ENCODE peak calls at places on chromosomes 7 and 10, in four cellular contexts. F, G, M and I are unnamed samples.
A peak's percentile ranks its signal among the peaks of the same experiment; 100 is the strongest.

GRCh38 chr10:29535012-29535777 is 99.6 kb downstream of the SVIL start:
- DNase-seq in F (peak; percentile 81), G (no peak), M (peak; percentile 84), I (no peak)

GRCh38 chr10:97572214-97572989 is at the start of gene ANKRD2:
- DNase-seq in F (peak; percentile 94), G (peak; percentile 85), M (peak; percentile 81), I (no peak)

GRCh38 chr7:133091943-133092464 is 10.1 kb upstream of the CHCHD3 start:
- DNase-seq in F (no peak), G (no peak), M (no peak), I (no peak)

GRCh38 chr10:75210193-75211006 is at the start of gene VDAC2:
- DNase-seq in F (peak; percentile 98), G (peak; percentile 95), M (peak; percentile 77), I (peak; percentile 94)

GRCh38 chr7:1579481-1580421 is 9.9 kb upstream of the PSMG3 start:
- DNase-seq in F (peak; percentile 93), G (no peak), M (peak; percentile 74), I (peak; percentile 84)

GRCh38 chr7:4724648-4725013 is 42.5 kb downstream of the FOXK1 start:
- DNase-seq in F (no peak), G (no peak), M (peak; percentile 24), I (no peak)

GRCh38 chr10:28668363-28669226 is 8.7 kb upstream of the BAMBI start:
- DNase-seq in F (peak; percentile 88), G (peak; percentile 81), M (peak; percentile 44), I (peak; percentile 78)

GRCh38 chr7:35289376-35289775 is 35.5 kb upstream of the TBX20 start:
- DNase-seq in F (no peak), G (no peak), M (no peak), I (no peak)

GRCh38 chr10:104824378-104825006 is 183.4 kb downstream of the SORCS3 start:
- DNase-seq in F (no peak), G (no peak), M (no peak), I (peak; percentile 77)

GRCh38 chr7:129222064-129222463 is 2.8 kb upstream of the AHCYL2 start:
- DNase-seq in F (peak; percentile 39), G (no peak), M (no peak), I (no peak)

GRCh38 chr7:112286294-112287086 is 80.0 kb downstream of the ZNF277 start:
- DNase-seq in F (no peak), G (no peak), M (no peak), I (no peak)

GRCh38 chr10:16817125-16818019 is at the start of gene RSU1:
- DNase-seq in F (peak; percentile 100), G (peak; percentile 100), M (peak; percentile 98), I (peak; percentile 100)
- TF ChIP-seq CTCF in F (no peak), G (no peak), M (no peak), I (no peak)

GRCh38 chr7:23462846-23463245 is 7.4 kb downstream of the IGF2BP3 start:
- DNase-seq in F (no peak), G (no peak), M (no peak), I (no peak)
- TF ChIP-seq CTCF in F (no peak), G (no peak), M (peak; percentile 39), I (no peak)

GRCh38 chr7:42735081-42735480 is 176.8 kb downstream of the C7orf25 start:
- DNase-seq in F (no peak), G (no peak), M (no peak), I (no peak)

GRCh38 chr7:42734568-42734967 is 177.3 kb downstream of the C7orf25 start:
- DNase-seq in F (no peak), G (no peak), M (no peak), I (no peak)

GRCh38 chr7:42740410-42740809 is 171.5 kb downstream of the C7orf25 start:
- DNase-seq in F (no peak), G (no peak), M (no peak), I (no peak)

GRCh38 chr7:42739591-42739990 is 172.3 kb downstream of the C7orf25 start:
- DNase-seq in F (no peak), G (no peak), M (no peak), I (no peak)

DNA sequence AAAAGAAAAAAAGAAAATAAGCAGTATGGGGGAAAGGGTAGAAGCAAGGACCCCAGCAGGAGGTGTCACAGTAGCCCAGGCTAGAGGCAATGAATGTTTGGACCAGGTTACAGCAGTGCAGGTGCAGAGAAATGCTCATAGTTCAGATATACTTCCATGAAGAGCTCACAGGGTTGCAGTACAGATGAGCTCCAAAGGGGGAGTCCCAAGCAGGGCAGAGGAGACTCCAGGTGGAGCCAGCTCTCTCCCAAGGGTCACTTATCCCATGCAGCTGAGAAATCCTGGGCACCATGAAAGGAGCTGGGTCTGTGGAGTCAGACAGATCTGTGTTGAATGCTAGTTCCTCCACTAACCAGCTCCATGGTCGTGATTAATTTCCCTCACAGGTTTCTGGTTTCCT is 174.9 kb downstream of the C7orf25 start:
- DNase-seq in F (no peak), G (no peak), M (peak; percentile 14), I (no peak)
- TF ChIP-seq CTCF in F (no peak), G (no peak), M (no peak), I (peak; percentile 50)

GRCh38 chr7:38086857-38087256 is 91.2 kb upstream of the STARD3NL start:
- DNase-seq in F (no peak), G (no peak), M (no peak), I (no peak)
- TF ChIP-seq CTCF in F (no peak), G (no peak), M (no peak), I (no peak)